ENCODE peak calls at places on chromosomes 3 and 15, in seven cellular contexts. Z, X, J, A, L, O and M are unnamed samples.

GRCh38 chr3:128254967-128255366 is 101.7 kb downstream of the EEFSEC start:
- DNase-seq in Z (no peak), A (no peak), J (no peak), O (no peak), L (no peak), X (no peak), M (no peak)

GRCh38 chr15:20645956-20646355 is 104.4 kb upstream of the GOLGA6L6 start:
- DNase-seq in Z (no peak), J (peak), O (peak), L (peak), A (no peak), X (peak), M (no peak)

GRCh38 chr3:191085091-191085490 is 114.0 kb upstream of the OSTN start:
- DNase-seq in Z (peak), O (no peak), J (no peak), A (no peak), L (no peak), X (no peak), M (no peak)

GRCh38 chr3:121542924-121543323 is 2.9 kb downstream of the POLQ start:
- DNase-seq in Z (no peak), L (no peak), O (no peak), J (no peak), A (no peak), X (no peak), M (no peak)

GRCh38 chr3:90026406-90026805 is 919.0 kb downstream of the EPHA3 start:
- DNase-seq in X (no peak), L (no peak), O (no peak), J (no peak), Z (no peak), A (no peak), M (no peak)

GRCh38 chr15:71115567-71116351 is 488 bp downstream of the THSD4 start:
- DNase-seq in A (peak), L (peak), Z (peak), O (no peak), X (peak), J (no peak), M (no peak)

GRCh38 chr3:39277893-39278615 is 1.8 kb downstream of the CX3CR1 start:
- DNase-seq in X (no peak), A (peak), Z (no peak), O (no peak), L (no peak), J (no peak), M (no peak)

GRCh38 chr3:8964436-8965370 is 1.4 kb upstream of the RAD18 start:
- DNase-seq in J (no peak), L (no peak), Z (peak), X (no peak), O (no peak), A (peak), M (no peak)

GRCh38 chr15:69224383-69224782 is 63.9 kb downstream of the GLCE start:
- DNase-seq in X (peak), A (no peak), J (no peak), O (no peak), L (no peak), Z (no peak), M (no peak)

GRCh38 chr15:29126821-29127461 is 142.7 kb downstream of the NSMCE3 start:
- DNase-seq in Z (no peak), X (no peak), J (no peak), A (no peak), L (no peak), O (no peak), M (no peak)

GRCh38 chr15:92599394-92599970 is 56.1 kb downstream of the FAM174B start:
- DNase-seq in A (no peak), Z (peak), L (no peak), O (no peak), J (no peak), X (no peak), M (no peak)

GRCh38 chr3:188286087-188286513 is 132.1 kb downstream of the LPP start:
- DNase-seq in Z (peak), O (peak), J (no peak), A (no peak), X (no peak), L (no peak), M (no peak)

GRCh38 chr3:161893972-161894371 is 397.4 kb downstream of the OTOL1 start:
- DNase-seq in A (no peak), Z (peak), L (no peak), J (no peak), X (no peak), O (no peak), M (no peak)

GRCh38 chr3:141860086-141860669 is 16.3 kb upstream of the ATP1B3 start:
- DNase-seq in A (no peak), O (no peak), J (no peak), L (no peak), X (no peak), Z (no peak), M (no peak)

GRCh38 chr3:14605070-14605469 is 46.5 kb upstream of the CCDC174 start:
- DNase-seq in Z (no peak), J (no peak), L (no peak), X (no peak), O (no peak), A (no peak), M (no peak)

GRCh38 chr3:129599607-129600006 is 6.9 kb downstream of the PLXND1 start:
- DNase-seq in Z (peak), L (no peak), J (no peak), X (peak), O (no peak), A (peak), M (no peak)

GRCh38 chr3:159844383-159844730 is 144.3 kb upstream of the IL12A start:
- DNase-seq in O (no peak), L (no peak), A (no peak), J (no peak), X (no peak), Z (peak), M (no peak)

GRCh38 chr3:190506271-190506670 is 7.6 kb upstream of the IL1RAP start:
- DNase-seq in O (no peak), X (no peak), L (no peak), A (no peak), Z (no peak), J (no peak), M (no peak)

GRCh38 chr3:61589856-61590255 is 28.5 kb downstream of the PTPRG start:
- DNase-seq in A (no peak), Z (peak), O (no peak), L (no peak), X (no peak), J (no peak), M (no peak)

GRCh38 chr3:44954962-44955361 is 21.0 kb downstream of the ZDHHC3 start:
- DNase-seq in L (peak), Z (peak), X (no peak), A (no peak), O (no peak), J (no peak), M (peak)

GRCh38 chr3:134330895-134331810 is 43.1 kb downstream of the AMOTL2 start:
- DNase-seq in O (no peak), J (no peak), Z (peak), L (no peak), A (no peak), X (no peak), M (no peak)

GRCh38 chr15:49103002-49103401 is 52.4 kb downstream of the COPS2 start:
- DNase-seq in J (no peak), A (no peak), Z (peak), X (no peak), L (no peak), O (no peak), M (no peak)

GRCh38 chr3:174863488-174863887 is 4.4 kb downstream of the NAALADL2 start:
- DNase-seq in X (no peak), O (no peak), J (no peak), Z (no peak), L (no peak), A (no peak), M (no peak)

GRCh38 chr3:52939600-52939999 is 42.3 kb upstream of the STIMATE start:
- DNase-seq in X (no peak), O (no peak), A (no peak), J (no peak), L (no peak), Z (no peak), M (no peak)

GRCh38 chr15:79903137-79903536 is 6.3 kb upstream of the MTHFS start:
- DNase-seq in X (no peak), Z (no peak), A (no peak), L (no peak), O (no peak), J (no peak), M (no peak)
- TF ChIP-seq CTCF in X (no peak), Z (no peak), A (no peak), L (no peak), O (no peak), J (no peak), M (no peak)

GRCh38 chr15:54960266-54960665 is 236.5 kb downstream of the RSL24D1 start:
- DNase-seq in Z (no peak), L (no peak), A (no peak), O (no peak), J (no peak), X (no peak), M (no peak)

GRCh38 chr15:54962637-54963036 is 234.1 kb downstream of the RSL24D1 start:
- DNase-seq in X (no peak), A (no peak), Z (no peak), L (no peak), O (no peak), J (no peak), M (no peak)
- TF ChIP-seq CTCF in X (no peak), A (no peak), Z (no peak), L (no peak), O (no peak), J (no peak), M (no peak)

GRCh38 chr3:133168025-133168401 is 129.8 kb downstream of the TMEM108 start:
- DNase-seq in L (no peak), Z (no peak), J (no peak), A (no peak), O (no peak), X (no peak), M (no peak)
- TF ChIP-seq CTCF in L (no peak), Z (no peak), J (no peak), A (peak), O (no peak), X (no peak), M (no peak)

DNA sequence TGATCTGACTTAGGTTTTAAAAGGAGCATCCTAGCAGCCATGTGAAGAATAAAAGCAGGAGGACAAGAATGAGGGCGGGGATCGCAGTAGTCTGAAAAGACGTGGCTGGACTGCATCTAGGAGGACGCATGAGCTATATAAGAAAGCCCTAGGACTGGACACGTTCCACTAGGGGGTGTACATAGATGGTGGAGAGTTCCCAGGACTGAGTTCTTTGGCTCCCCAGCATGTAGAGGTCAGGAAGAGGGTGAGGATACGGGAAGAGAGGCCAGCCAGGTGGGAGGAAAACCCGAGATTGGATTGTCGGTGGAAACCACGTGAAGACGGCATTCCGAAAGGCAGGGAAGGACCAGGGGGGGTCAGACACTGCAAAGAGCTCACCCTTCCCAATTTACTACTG is 64.2 kb upstream of the CFAP161 start:
- DNase-seq in J (no peak), X (no peak), Z (no peak), L (no peak), A (no peak), O (no peak), M (no peak)
- TF ChIP-seq CTCF in J (no peak), X (no peak), Z (no peak), L (no peak), A (no peak), O (no peak), M (no peak)

GRCh38 chr15:80777836-80778620 is 1.1 kb upstream of the CEMIP start:
- DNase-seq in Z (no peak), L (no peak), O (no peak), A (no peak), J (no peak), X (no peak), M (no peak)
- TF ChIP-seq CTCF in Z (no peak), L (no peak), O (no peak), A (no peak), J (no peak), X (no peak), M (no peak)

DNA sequence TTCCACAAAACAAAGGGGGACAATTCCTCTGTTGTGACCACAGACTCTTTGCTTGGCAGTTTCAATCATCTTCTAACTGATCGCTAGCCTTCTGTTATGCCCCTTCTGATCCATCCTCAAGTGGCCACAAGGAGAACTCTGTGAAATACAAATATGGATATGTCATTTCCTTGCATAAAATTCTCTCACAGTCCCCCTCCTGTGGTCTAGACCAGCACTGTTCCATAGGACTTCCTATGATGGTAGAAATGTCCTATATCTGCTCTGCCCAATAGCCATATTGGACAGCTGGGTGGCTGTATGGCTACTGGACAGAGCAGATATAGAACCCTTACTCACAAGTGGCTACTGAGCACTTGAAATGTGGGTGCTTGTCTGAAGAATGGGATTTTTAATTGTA is 25.9 kb upstream of the SNRK start:
- DNase-seq in L (no peak), X (no peak), Z (no peak), J (no peak), O (no peak), A (no peak), M (no peak)
- TF ChIP-seq CTCF in L (no peak), X (no peak), Z (no peak), J (no peak), O (no peak), A (no peak), M (no peak)

GRCh38 chr3:50626406-50626805 is 9.5 kb downstream of the MAPKAPK3 start:
- DNase-seq in A (no peak), X (no peak), J (no peak), L (no peak), Z (no peak), O (no peak), M (no peak)

GRCh38 chr3:50628601-50629000 is 11.7 kb downstream of the MAPKAPK3 start:
- DNase-seq in O (no peak), L (no peak), A (no peak), Z (no peak), X (no peak), J (no peak), M (no peak)

GRCh38 chr3:50625131-50625878 is 8.4 kb downstream of the MAPKAPK3 start:
- DNase-seq in A (no peak), L (no peak), O (no peak), J (no peak), X (no peak), Z (no peak), M (no peak)

GRCh38 chr3:50625879-50626182 is 8.9 kb downstream of the MAPKAPK3 start:
- DNase-seq in J (no peak), L (no peak), Z (no peak), A (no peak), X (no peak), O (no peak), M (no peak)

DNA sequence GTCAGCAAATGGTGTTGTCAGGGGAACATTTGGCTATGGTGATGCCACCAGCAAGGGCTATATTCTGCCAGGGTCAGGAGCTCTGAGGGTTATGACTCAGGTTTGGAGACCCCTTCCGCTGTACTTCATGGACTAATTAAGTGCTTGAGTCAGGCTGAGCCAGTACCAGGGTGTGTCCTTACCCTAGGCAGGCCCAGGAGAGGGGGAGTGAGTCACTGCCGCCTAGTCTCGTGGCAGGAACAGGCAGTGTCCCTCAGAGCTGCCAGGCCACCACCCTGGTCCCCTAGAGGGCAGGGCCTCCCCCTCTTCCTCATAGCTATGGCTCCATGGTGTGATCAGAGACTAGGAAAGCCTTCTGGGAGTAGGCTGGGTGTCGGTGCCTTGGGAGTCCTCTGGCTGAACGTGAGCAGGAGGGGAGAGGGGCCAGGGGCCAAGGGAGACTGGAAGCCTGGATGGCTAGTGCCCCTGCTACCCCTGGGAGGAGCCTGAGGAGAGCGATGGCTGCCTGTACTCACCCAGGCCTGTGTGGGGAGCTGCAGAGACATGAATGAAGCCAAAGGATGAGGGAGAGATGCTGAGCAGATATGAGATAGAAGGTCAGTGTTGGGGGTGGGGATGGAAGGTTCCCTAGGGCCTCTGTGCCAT is 10.6 kb downstream of the MAPKAPK3 start:
- DNase-seq in J (no peak), Z (peak), L (no peak), X (no peak), O (no peak), A (peak), M (peak)
- TF ChIP-seq CTCF in J (no peak), Z (peak), L (peak), X (no peak), O (peak), A (peak), M (peak)

GRCh38 chr3:106611841-106612240 is 743.0 kb upstream of the CBLB start:
- DNase-seq in L (no peak), Z (no peak), O (no peak), X (no peak), A (no peak), J (no peak), M (no peak)

GRCh38 chr3:106611123-106611522 is 742.3 kb upstream of the CBLB start:
- DNase-seq in O (no peak), J (no peak), Z (no peak), X (no peak), L (no peak), A (no peak), M (no peak)

GRCh38 chr3:106610362-106610997 is 741.7 kb upstream of the CBLB start:
- DNase-seq in A (no peak), X (no peak), O (no peak), Z (peak), J (no peak), L (no peak), M (no peak)

GRCh38 chr3:106609666-106610301 is 741.0 kb upstream of the CBLB start:
- DNase-seq in O (no peak), X (peak), Z (peak), J (peak), A (peak), L (peak), M (peak)
- TF ChIP-seq CTCF in O (peak), X (peak), Z (peak), J (peak), A (peak), L (peak), M (peak)